ENCODE peak calls at places on chromosome 14, in five cellular contexts. A is HepG2, Z is H1, O is GM12892, N is K562. R is an unnamed sample.

GRCh38 chr14:61475316-61475715 is 153.9 kb downstream of the PRKCH start:
- DNase-seq in N (peak), O (no peak), A (peak), Z (no peak), R (no peak)

GRCh38 chr14:66140213-66140918 is 345.8 kb upstream of the CCDC196 start:
- DNase-seq in N (no peak), A (no peak), O (peak), Z (no peak), R (peak)

GRCh38 chr14:23034498-23035302 is at the start of gene PSMB5:
- DNase-seq in O (peak), N (peak), A (peak), Z (peak), R (peak)

GRCh38 chr14:88688386-88688785 is 104.4 kb downstream of the EML5 start:
- DNase-seq in Z (no peak), A (no peak), O (no peak), N (no peak), R (no peak)

GRCh38 chr14:36988568-36988967 is 183.8 kb downstream of the SLC25A21 start:
- DNase-seq in N (no peak), A (no peak), O (no peak), Z (no peak), R (no peak)

GRCh38 chr14:99596071-99596627 is 7.9 kb downstream of the CCDC85C start:
- DNase-seq in Z (no peak), A (no peak), N (no peak), O (no peak), R (no peak)

GRCh38 chr14:95943699-95944098 is 67.1 kb downstream of the TUNAR start:
- DNase-seq in N (no peak), Z (no peak), A (no peak), O (no peak), R (no peak)

GRCh38 chr14:68927956-68928675 is 51.0 kb downstream of the ACTN1 start:
- DNase-seq in Z (no peak), N (no peak), O (no peak), A (no peak), R (no peak)

GRCh38 chr14:67420102-67420739 is 8.3 kb upstream of the PLEK2 start:
- DNase-seq in Z (no peak), A (peak), N (peak), O (peak), R (peak)

GRCh38 chr14:86936556-86936955 is 1056.4 kb downstream of the GALC start:
- DNase-seq in O (no peak), Z (no peak), A (no peak), N (no peak), R (no peak)

GRCh38 chr14:71289536-71289935 is 382.3 kb downstream of the PCNX1 start:
- DNase-seq in O (no peak), N (no peak), Z (no peak), A (no peak), R (peak)

GRCh38 chr14:49050836-49051235 is 535.3 kb downstream of the RPS29 start:
- DNase-seq in O (no peak), A (no peak), N (no peak), Z (no peak), R (no peak)

GRCh38 chr14:76937181-76938091 is 91.1 kb downstream of the IRF2BPL start:
- DNase-seq in N (peak), O (no peak), Z (no peak), A (no peak), R (no peak)

GRCh38 chr14:103508930-103509329 is 13.7 kb downstream of the CKB start:
- DNase-seq in A (no peak), N (no peak), Z (no peak), O (no peak), R (no peak)

GRCh38 chr14:48826058-48826457 is 760.1 kb downstream of the RPS29 start:
- DNase-seq in N (no peak), A (no peak), Z (no peak), O (no peak), R (no peak)

GRCh38 chr14:96816281-96816680 is 19.1 kb downstream of the VRK1 start:
- DNase-seq in Z (no peak), A (no peak), O (no peak), N (no peak), R (no peak)

GRCh38 chr14:63421226-63421625 is 102.5 kb upstream of the GPHB5 start:
- DNase-seq in O (no peak), N (no peak), Z (no peak), A (no peak), R (no peak)

GRCh38 chr14:90091393-90091792 is 29.6 kb downstream of the KCNK13 start:
- DNase-seq in O (no peak), Z (no peak), N (no peak), A (no peak), R (no peak)

GRCh38 chr14:103551338-103551762 is 11.1 kb downstream of the BAG5 start:
- DNase-seq in O (no peak), A (no peak), Z (no peak), N (no peak), R (no peak)

GRCh38 chr14:77260631-77261030 is 10.4 kb downstream of the NGB start:
- DNase-seq in Z (no peak), A (no peak), O (no peak), N (no peak), R (no peak)

GRCh38 chr14:75437201-75438143 is 9.7 kb downstream of the JDP2 start:
- DNase-seq in A (no peak), N (no peak), Z (no peak), O (no peak), R (no peak)

GRCh38 chr14:50836515-50836914 is 5.6 kb upstream of the NIN start:
- DNase-seq in Z (no peak), A (no peak), N (no peak), O (no peak), R (no peak)

DNA sequence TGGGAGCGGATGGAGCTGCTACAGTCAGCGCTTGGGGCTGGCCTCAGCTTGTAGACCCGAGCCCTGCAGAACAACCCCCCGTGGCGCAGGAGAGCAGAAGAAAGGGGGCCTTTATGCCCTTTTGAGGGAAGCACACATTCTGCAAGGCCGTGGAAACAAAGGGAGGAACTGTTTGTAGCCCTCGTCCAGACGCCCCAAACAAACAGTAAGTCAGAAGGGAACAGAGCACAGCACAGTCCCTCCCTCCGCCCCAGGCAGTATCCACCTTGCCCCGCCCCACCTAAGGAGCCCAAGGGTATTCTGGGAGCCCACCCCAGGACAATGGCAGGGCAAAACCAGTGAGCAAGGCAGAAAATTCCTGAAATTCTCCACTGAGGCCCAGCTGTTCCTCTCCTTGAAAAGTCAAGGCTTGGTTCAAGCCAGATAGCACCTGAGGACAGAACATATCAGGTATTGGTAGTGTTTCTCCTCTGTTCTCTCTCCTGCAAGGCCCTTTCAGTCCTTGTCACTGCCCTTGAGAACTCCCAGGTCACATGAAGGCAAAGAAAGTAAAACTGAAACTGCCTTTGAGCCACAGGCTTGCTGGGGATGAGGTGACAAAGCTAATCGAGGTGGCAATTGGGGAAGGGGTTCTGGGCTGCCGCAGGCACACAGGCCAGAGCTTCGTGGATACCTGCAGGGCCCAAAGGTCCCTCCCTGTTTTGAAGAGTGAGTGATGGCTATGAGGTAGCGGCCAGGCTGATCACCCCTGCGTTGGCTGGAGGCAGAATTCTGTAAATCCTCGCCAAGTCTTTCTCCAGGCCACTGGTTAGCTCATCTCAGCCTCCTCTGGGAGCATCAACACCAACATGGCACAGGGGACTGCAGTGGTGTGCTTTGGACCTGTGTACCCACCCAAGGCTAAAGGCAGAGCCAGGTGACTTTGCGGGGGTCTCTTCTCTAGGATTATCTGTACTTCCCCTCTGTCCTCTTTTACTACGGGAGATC is 499 bp downstream of the DGLUCY start:
- DNase-seq in Z (peak), A (peak), N (peak), O (peak), R (peak)
- TF ChIP-seq POLR2A in Z (peak), A (peak), N (peak), O (peak), R (peak)

GRCh38 chr14:100618763-100619320 is 31.6 kb upstream of the BEGAIN start:
- DNase-seq in N (no peak), Z (no peak), A (no peak), O (no peak), R (no peak)
- TF ChIP-seq TAF1 in N (no peak), Z (no peak), A (no peak), O (no peak), R (no peak)

DNA sequence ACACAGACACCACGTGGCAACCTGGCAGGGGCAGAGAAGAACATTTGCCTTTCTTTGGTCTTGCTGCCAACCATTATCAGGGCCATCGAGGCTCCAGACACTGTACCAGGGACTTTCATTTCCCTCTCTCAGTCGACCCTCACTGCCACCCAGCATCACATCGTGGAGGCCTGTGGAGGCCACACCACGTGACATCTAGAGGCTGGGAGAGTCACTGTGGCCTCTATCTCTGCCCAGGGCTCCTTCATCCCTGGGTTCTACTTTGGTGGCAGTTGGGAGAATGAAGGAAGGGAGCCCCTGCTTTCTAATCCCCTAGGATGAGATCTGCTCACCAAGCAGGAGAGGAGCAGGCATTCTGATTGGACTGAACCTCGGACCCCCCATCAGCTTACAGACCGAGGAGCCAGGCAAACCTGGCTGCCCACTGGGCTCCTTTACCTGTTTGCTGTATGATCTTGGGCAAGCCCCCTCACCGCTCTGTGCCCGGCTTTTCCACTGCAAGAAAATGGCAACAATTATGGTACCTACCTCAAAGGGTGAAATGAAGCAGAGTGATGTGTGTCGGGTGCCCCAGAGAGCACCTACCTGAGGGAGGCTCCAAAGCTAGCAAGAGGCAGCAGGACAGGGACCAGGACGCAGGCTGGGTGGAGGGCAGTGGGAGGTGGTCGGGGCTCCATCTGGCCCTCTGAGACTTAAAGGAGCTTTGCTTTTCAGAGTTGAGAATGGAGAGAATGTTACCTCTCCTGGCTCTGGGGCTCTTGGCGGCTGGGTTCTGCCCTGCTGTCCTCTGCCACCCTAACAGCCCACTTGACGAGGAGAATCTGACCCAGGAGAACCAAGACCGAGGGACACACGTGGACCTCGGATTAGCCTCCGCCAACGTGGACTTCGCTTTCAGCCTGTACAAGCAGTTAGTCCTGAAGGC is 1.8 kb downstream of the SERPINA3 start:
- DNase-seq in Z (no peak), O (no peak), N (no peak), A (no peak), R (no peak)
- TF ChIP-seq POLR2A in Z (no peak), O (no peak), N (no peak), A (peak), R (no peak)

GRCh38 chr14:30614155-30614554 is 8.0 kb upstream of the SCFD1 start:
- DNase-seq in O (no peak), A (no peak), N (no peak), Z (no peak), R (no peak)
- TF ChIP-seq TAF1 in O (no peak), A (no peak), N (no peak), Z (no peak), R (no peak)

DNA sequence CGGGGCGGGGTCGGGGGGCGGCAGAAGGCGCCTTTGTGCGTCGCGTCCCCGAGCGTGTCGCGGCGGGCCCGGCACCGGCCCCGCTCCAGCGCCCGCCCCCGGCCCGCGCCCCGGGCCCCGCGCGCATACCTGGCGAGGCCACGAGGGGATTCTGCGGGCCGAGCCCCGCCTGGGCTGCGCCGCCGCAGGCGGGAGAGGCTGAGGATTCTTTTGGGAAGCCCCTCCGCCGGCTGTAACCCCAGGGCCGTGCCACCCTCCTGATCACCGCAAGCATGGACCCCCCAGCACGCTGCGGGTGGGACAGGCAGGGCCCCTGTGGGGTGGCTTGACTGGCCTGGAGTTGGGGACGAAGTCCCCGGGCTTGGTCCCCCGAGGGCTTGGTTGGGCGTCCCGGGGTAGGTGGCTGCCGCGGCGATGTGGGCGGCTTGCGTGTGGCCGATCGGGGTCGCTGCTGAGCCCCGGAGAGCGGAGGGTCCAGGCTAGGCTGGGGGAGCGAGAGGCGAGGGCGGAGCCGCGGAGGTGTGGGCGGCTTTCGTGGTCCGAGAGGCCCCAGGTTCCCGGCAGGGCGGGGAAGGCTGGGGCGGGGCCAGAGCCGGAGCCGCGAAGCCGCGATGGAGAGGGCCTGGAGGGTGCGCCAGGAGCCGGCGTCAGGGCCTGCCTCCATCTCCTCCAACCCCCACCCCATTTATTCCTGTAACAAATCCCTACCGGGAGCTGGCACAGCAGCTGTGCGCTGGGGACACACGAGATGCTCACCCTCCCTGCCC is 28.4 kb upstream of the GPR132 start:
- DNase-seq in Z (peak), A (peak), O (peak), N (peak), R (peak)
- TF ChIP-seq POLR2A in Z (no peak), A (no peak), O (no peak), N (no peak), R (no peak)

GRCh38 chr14:101290681-101291080 is 270.6 kb upstream of the DIO3 start:
- DNase-seq in Z (no peak), A (no peak), N (no peak), O (no peak), R (no peak)
- TF ChIP-seq TAF1 in Z (no peak), A (no peak), N (no peak), O (no peak), R (no peak)

DNA sequence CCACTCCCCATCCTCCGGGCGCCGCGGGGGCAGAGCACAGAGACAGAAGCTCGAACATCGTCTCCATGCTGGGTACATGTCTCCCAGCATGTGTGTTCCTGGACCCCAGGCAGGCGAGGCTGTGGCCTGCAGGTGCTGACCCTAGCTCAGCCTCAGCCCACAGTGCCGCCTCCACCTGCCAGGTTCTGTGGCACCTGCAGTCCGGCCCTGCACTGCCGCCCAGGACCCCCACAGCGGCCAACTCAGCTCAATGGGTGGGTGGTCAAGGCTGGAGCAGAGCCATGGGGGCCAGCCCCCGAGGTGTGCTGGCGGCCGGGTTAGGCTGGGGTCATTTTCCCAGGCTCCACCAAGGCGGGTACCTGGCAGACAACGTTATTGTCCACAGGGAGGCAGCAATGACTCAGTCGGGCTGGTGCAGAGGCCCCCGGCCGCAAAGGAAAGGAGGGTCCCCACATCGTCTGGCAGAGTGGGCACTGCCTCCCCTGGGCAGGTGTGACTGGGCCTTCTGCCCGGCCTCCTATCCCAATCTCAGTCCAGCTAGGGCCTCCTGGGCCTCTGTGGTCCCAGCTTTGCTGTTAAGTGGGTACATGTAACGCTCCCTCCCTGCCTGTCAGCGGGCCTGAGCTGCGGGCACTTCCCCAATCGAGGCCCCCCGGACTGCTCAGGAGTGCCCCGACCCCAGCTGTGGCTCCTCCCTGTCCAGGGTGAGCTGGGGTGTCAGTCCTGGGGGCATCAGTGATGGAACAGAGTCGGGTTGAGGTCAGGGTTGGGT is 20.2 kb upstream of the NUDT14 start:
- DNase-seq in A (no peak), Z (no peak), O (no peak), N (no peak), R (no peak)
- TF ChIP-seq POLR2A in A (no peak), Z (no peak), O (no peak), N (no peak), R (no peak)

GRCh38 chr14:81298122-81298521 is 77.4 kb upstream of the GTF2A1 start:
- DNase-seq in Z (no peak), A (no peak), O (no peak), N (no peak), R (no peak)
- TF ChIP-seq TAF1 in Z (no peak), A (no peak), O (no peak), N (no peak), R (no peak)

GRCh38 chr14:24422694-24423531 is 6.6 kb downstream of the CBLN3 start:
- DNase-seq in N (no peak), A (no peak), Z (no peak), O (no peak), R (no peak)
- TF ChIP-seq POLR2A in N (no peak), A (no peak), Z (no peak), O (no peak), R (no peak)